ENCODE peak calls at places on chromosomes 1 and 21, in nine cellular contexts. One of them, this sample, is unnamed.

GRCh38 chr1:156675715-156676311 is 1.4 kb downstream of the NES start:
- DNase-seq in AG20443: no peak
- DNase-seq in anterior cingulate cortex: no peak
- DNase-seq in cerebellar cortex: no peak
- DNase-seq in NCI-H1417: peak; percentile 55
- DNase-seq in NCI-H774: no peak
- DNase-seq in GM10248: no peak
- DNase-seq in HS-27A: no peak
- DNase-seq in retinal pigment epithelial cell: no peak
- DNase-seq in this sample: peak; percentile 69

GRCh38 chr21:15659768-15660423 is 69.9 kb upstream of the USP25 start:
- DNase-seq in GM10248: no peak
- DNase-seq in anterior cingulate cortex: no peak
- DNase-seq in NCI-H774: no peak
- DNase-seq in NCI-H1417: peak; percentile 23
- DNase-seq in AG20443: peak; percentile 24
- DNase-seq in cerebellar cortex: no peak
- DNase-seq in retinal pigment epithelial cell: no peak
- DNase-seq in HS-27A: no peak
- DNase-seq in this sample: no peak

GRCh38 chr1:9183898-9184297 is 50.7 kb upstream of the H6PD start:
- DNase-seq in anterior cingulate cortex: no peak
- DNase-seq in NCI-H774: no peak
- DNase-seq in cerebellar cortex: no peak
- DNase-seq in GM10248: no peak
- DNase-seq in HS-27A: no peak
- DNase-seq in NCI-H1417: no peak
- DNase-seq in AG20443: peak; percentile 26
- DNase-seq in retinal pigment epithelial cell: no peak
- DNase-seq in this sample: no peak

GRCh38 chr1:67674260-67675011 is 10.6 kb upstream of the GADD45A start:
- DNase-seq in cerebellar cortex: no peak
- DNase-seq in anterior cingulate cortex: no peak
- DNase-seq in AG20443: peak; percentile 43
- DNase-seq in NCI-H1417: peak; percentile 58
- DNase-seq in retinal pigment epithelial cell: no peak
- DNase-seq in GM10248: no peak
- DNase-seq in NCI-H774: peak; percentile 13
- DNase-seq in HS-27A: no peak
- DNase-seq in this sample: no peak

GRCh38 chr1:205577874-205578658 is 53.7 kb downstream of the ELK4 start:
- DNase-seq in HS-27A: no peak
- DNase-seq in retinal pigment epithelial cell: no peak
- DNase-seq in NCI-H774: no peak
- DNase-seq in NCI-H1417: no peak
- DNase-seq in AG20443: no peak
- DNase-seq in anterior cingulate cortex: no peak
- DNase-seq in GM10248: no peak
- DNase-seq in cerebellar cortex: no peak
- DNase-seq in this sample: no peak

GRCh38 chr1:59750612-59751395 is 63.9 kb upstream of the HOOK1 start:
- DNase-seq in AG20443: peak; percentile 78
- DNase-seq in HS-27A: peak; percentile 68
- DNase-seq in GM10248: no peak
- DNase-seq in NCI-H774: no peak
- DNase-seq in retinal pigment epithelial cell: no peak
- DNase-seq in anterior cingulate cortex: no peak
- DNase-seq in NCI-H1417: no peak
- DNase-seq in cerebellar cortex: no peak
- DNase-seq in this sample: no peak

GRCh38 chr21:41961282-41961701 is 7.5 kb upstream of the C2CD2 start:
- DNase-seq in HS-27A: no peak
- DNase-seq in cerebellar cortex: no peak
- DNase-seq in GM10248: no peak
- DNase-seq in NCI-H1417: no peak
- DNase-seq in retinal pigment epithelial cell: no peak
- DNase-seq in NCI-H774: no peak
- DNase-seq in AG20443: no peak
- DNase-seq in anterior cingulate cortex: no peak
- DNase-seq in this sample: no peak

GRCh38 chr1:162328507-162328906 is 48.1 kb downstream of the SPATA46 start:
- DNase-seq in NCI-H774: peak; percentile 4
- DNase-seq in NCI-H1417: peak; percentile 32
- DNase-seq in HS-27A: no peak
- DNase-seq in AG20443: no peak
- DNase-seq in retinal pigment epithelial cell: no peak
- DNase-seq in anterior cingulate cortex: no peak
- DNase-seq in cerebellar cortex: no peak
- DNase-seq in GM10248: no peak
- DNase-seq in this sample: no peak

GRCh38 chr21:41397416-41397815 is 28.6 kb upstream of the MX1 start:
- DNase-seq in anterior cingulate cortex: no peak
- DNase-seq in AG20443: no peak
- DNase-seq in NCI-H1417: no peak
- DNase-seq in retinal pigment epithelial cell: no peak
- DNase-seq in cerebellar cortex: no peak
- DNase-seq in HS-27A: no peak
- DNase-seq in NCI-H774: no peak
- DNase-seq in GM10248: no peak
- DNase-seq in this sample: no peak

GRCh38 chr1:23134055-23134454 is 34.6 kb downstream of the LUZP1 start:
- DNase-seq in HS-27A: no peak
- DNase-seq in retinal pigment epithelial cell: no peak
- DNase-seq in GM10248: no peak
- DNase-seq in NCI-H1417: no peak
- DNase-seq in NCI-H774: no peak
- DNase-seq in AG20443: no peak
- DNase-seq in cerebellar cortex: no peak
- DNase-seq in anterior cingulate cortex: no peak
- DNase-seq in this sample: no peak

GRCh38 chr1:65820983-65821382 is 28.3 kb downstream of the PDE4B start:
- DNase-seq in cerebellar cortex: no peak
- DNase-seq in HS-27A: peak; percentile 82
- DNase-seq in anterior cingulate cortex: no peak
- DNase-seq in retinal pigment epithelial cell: peak; percentile 91
- DNase-seq in NCI-H774: no peak
- DNase-seq in NCI-H1417: no peak
- DNase-seq in AG20443: peak; percentile 91
- DNase-seq in GM10248: no peak
- DNase-seq in this sample: no peak

GRCh38 chr1:210597555-210598134 is 268.9 kb downstream of the HHAT start:
- DNase-seq in GM10248: no peak
- DNase-seq in anterior cingulate cortex: no peak
- DNase-seq in retinal pigment epithelial cell: peak; percentile 83
- DNase-seq in NCI-H1417: no peak
- DNase-seq in AG20443: peak; percentile 79
- DNase-seq in NCI-H774: no peak
- DNase-seq in cerebellar cortex: no peak
- DNase-seq in HS-27A: peak; percentile 80
- DNase-seq in this sample: no peak

GRCh38 chr1:119791377-119791776 is 19.9 kb downstream of the REG4 start:
- DNase-seq in GM10248: no peak
- DNase-seq in retinal pigment epithelial cell: no peak
- DNase-seq in NCI-H1417: no peak
- DNase-seq in AG20443: no peak
- DNase-seq in HS-27A: no peak
- DNase-seq in cerebellar cortex: no peak
- DNase-seq in anterior cingulate cortex: no peak
- DNase-seq in NCI-H774: no peak
- DNase-seq in this sample: no peak

GRCh38 chr21:14120091-14120734 is 90.5 kb downstream of the LIPI start:
- DNase-seq in retinal pigment epithelial cell: no peak
- DNase-seq in anterior cingulate cortex: no peak
- DNase-seq in cerebellar cortex: peak; percentile 42
- DNase-seq in HS-27A: no peak
- DNase-seq in AG20443: no peak
- DNase-seq in NCI-H774: no peak
- DNase-seq in GM10248: peak; percentile 42
- DNase-seq in NCI-H1417: peak; percentile 55
- DNase-seq in this sample: no peak

GRCh38 chr1:206590025-206590834 is 22.0 kb downstream of the EIF2D start:
- DNase-seq in anterior cingulate cortex: no peak
- DNase-seq in HS-27A: no peak
- DNase-seq in NCI-H1417: no peak
- DNase-seq in NCI-H774: no peak
- DNase-seq in cerebellar cortex: no peak
- DNase-seq in GM10248: peak; percentile 54
- DNase-seq in retinal pigment epithelial cell: no peak
- DNase-seq in AG20443: peak; percentile 52
- DNase-seq in this sample: no peak

GRCh38 chr1:205936846-205937707 is 6.2 kb downstream of the SLC26A9 start:
- DNase-seq in GM10248: no peak
- DNase-seq in retinal pigment epithelial cell: no peak
- DNase-seq in NCI-H774: no peak
- DNase-seq in cerebellar cortex: no peak
- DNase-seq in HS-27A: peak; percentile 75
- DNase-seq in AG20443: peak; percentile 70
- DNase-seq in NCI-H1417: no peak
- DNase-seq in anterior cingulate cortex: no peak
- DNase-seq in this sample: no peak

GRCh38 chr1:81699234-81699633 is 101.5 kb upstream of the ADGRL2 start:
- DNase-seq in anterior cingulate cortex: no peak
- DNase-seq in HS-27A: no peak
- DNase-seq in AG20443: peak; percentile 45
- DNase-seq in NCI-H1417: peak; percentile 18
- DNase-seq in GM10248: no peak
- DNase-seq in cerebellar cortex: no peak
- DNase-seq in NCI-H774: peak; percentile 16
- DNase-seq in retinal pigment epithelial cell: no peak
- DNase-seq in this sample: no peak

GRCh38 chr1:10640079-10640578 is 156.3 kb downstream of the CASZ1 start:
- DNase-seq in HS-27A: no peak
- DNase-seq in cerebellar cortex: peak; percentile 56
- DNase-seq in NCI-H1417: peak; percentile 93
- DNase-seq in AG20443: no peak
- DNase-seq in retinal pigment epithelial cell: no peak
- DNase-seq in GM10248: no peak
- DNase-seq in anterior cingulate cortex: no peak
- DNase-seq in NCI-H774: no peak
- DNase-seq in this sample: no peak

GRCh38 chr1:201594575-201595245 is 55.8 kb downstream of the NAV1 start:
- DNase-seq in NCI-H1417: no peak
- DNase-seq in retinal pigment epithelial cell: no peak
- DNase-seq in AG20443: peak; percentile 56
- DNase-seq in NCI-H774: no peak
- DNase-seq in cerebellar cortex: no peak
- DNase-seq in GM10248: no peak
- DNase-seq in HS-27A: no peak
- DNase-seq in anterior cingulate cortex: no peak
- DNase-seq in this sample: no peak

GRCh38 chr1:163275222-163275621 is 46.5 kb upstream of the NUF2 start:
- DNase-seq in NCI-H1417: no peak
- DNase-seq in anterior cingulate cortex: no peak
- DNase-seq in cerebellar cortex: no peak
- DNase-seq in GM10248: no peak
- DNase-seq in AG20443: peak; percentile 25
- DNase-seq in HS-27A: no peak
- DNase-seq in retinal pigment epithelial cell: no peak
- DNase-seq in NCI-H774: no peak
- DNase-seq in this sample: no peak

GRCh38 chr1:54375331-54376084 is 30.7 kb downstream of the SSBP3 start:
- DNase-seq in anterior cingulate cortex: no peak
- DNase-seq in NCI-H1417: peak; percentile 11
- DNase-seq in cerebellar cortex: no peak
- DNase-seq in NCI-H774: no peak
- DNase-seq in HS-27A: no peak
- DNase-seq in GM10248: no peak
- DNase-seq in AG20443: no peak
- DNase-seq in retinal pigment epithelial cell: no peak
- DNase-seq in this sample: no peak

GRCh38 chr1:39539252-39539790 is 37.3 kb downstream of the PABPC4 start:
- DNase-seq in NCI-H774: peak; percentile 71
- DNase-seq in NCI-H1417: peak; percentile 69
- DNase-seq in anterior cingulate cortex: peak; percentile 46
- DNase-seq in cerebellar cortex: peak; percentile 85
- DNase-seq in AG20443: peak; percentile 92
- DNase-seq in HS-27A: peak; percentile 7
- DNase-seq in GM10248: peak; percentile 82
- DNase-seq in retinal pigment epithelial cell: no peak
- DNase-seq in this sample: no peak

GRCh38 chr1:245939756-245940345 is 567.2 kb downstream of the SMYD3 start:
- DNase-seq in GM10248: no peak
- DNase-seq in HS-27A: no peak
- DNase-seq in NCI-H1417: no peak
- DNase-seq in cerebellar cortex: no peak
- DNase-seq in AG20443: no peak
- DNase-seq in NCI-H774: no peak
- DNase-seq in anterior cingulate cortex: no peak
- DNase-seq in retinal pigment epithelial cell: no peak
- DNase-seq in this sample: no peak

GRCh38 chr1:179021873-179022272 is 3.8 kb upstream of the FAM20B start:
- DNase-seq in retinal pigment epithelial cell: no peak
- DNase-seq in NCI-H774: peak; percentile 10
- DNase-seq in anterior cingulate cortex: peak; percentile 28
- DNase-seq in GM10248: no peak
- DNase-seq in cerebellar cortex: no peak
- DNase-seq in HS-27A: no peak
- DNase-seq in AG20443: no peak
- DNase-seq in NCI-H1417: peak; percentile 79
- DNase-seq in this sample: no peak

GRCh38 chr1:67675800-67676199 is 9.2 kb upstream of the GADD45A start:
- DNase-seq in GM10248: no peak
- DNase-seq in anterior cingulate cortex: no peak
- DNase-seq in retinal pigment epithelial cell: no peak
- DNase-seq in AG20443: peak; percentile 37
- DNase-seq in NCI-H774: no peak
- DNase-seq in NCI-H1417: no peak
- DNase-seq in cerebellar cortex: no peak
- DNase-seq in HS-27A: no peak
- DNase-seq in this sample: no peak

GRCh38 chr21:39281207-39281606 is 32.2 kb downstream of the BRWD1 start:
- DNase-seq in AG20443: no peak
- DNase-seq in cerebellar cortex: no peak
- DNase-seq in NCI-H1417: no peak
- DNase-seq in retinal pigment epithelial cell: no peak
- DNase-seq in NCI-H774: no peak
- DNase-seq in anterior cingulate cortex: no peak
- DNase-seq in GM10248: no peak
- DNase-seq in HS-27A: no peak
- DNase-seq in this sample: no peak

GRCh38 chr1:200909071-200909470 is 14.4 kb downstream of the INAVA start:
- DNase-seq in cerebellar cortex: no peak
- DNase-seq in retinal pigment epithelial cell: no peak
- DNase-seq in NCI-H1417: no peak
- DNase-seq in HS-27A: no peak
- DNase-seq in NCI-H774: no peak
- DNase-seq in GM10248: no peak
- DNase-seq in anterior cingulate cortex: no peak
- DNase-seq in AG20443: no peak
- DNase-seq in this sample: no peak